ENCODE peak calls at places on chromosomes 6 and 20, in four cellular contexts. V, Y, E and T are unnamed samples.
A peak's percentile ranks its signal among the peaks of the same experiment; 100 is the strongest.

GRCh38 chr6:15524736-15525401 is 138.0 kb downstream of the DTNBP1 start:
- DNase-seq in V (no peak), Y (no peak), E (no peak), T (no peak)

GRCh38 chr6:136012198-136012884 is 160.8 kb downstream of the PDE7B start:
- DNase-seq in V (no peak), Y (no peak), E (no peak), T (no peak)

GRCh38 chr6:11366934-11367637 is 134.6 kb upstream of the NEDD9 start:
- DNase-seq in V (no peak), Y (no peak), E (no peak), T (peak; percentile 30)

GRCh38 chr6:149046822-149047246 is 270.7 kb upstream of the TAB2 start:
- DNase-seq in V (no peak), Y (no peak), E (no peak), T (no peak)

GRCh38 chr20:53362736-53363135 is 230.9 kb downstream of the ZNF217 start:
- DNase-seq in V (no peak), Y (no peak), E (no peak), T (no peak)

GRCh38 chr20:64105846-64106434 is 1.4 kb downstream of the NPBWR2 start:
- DNase-seq in V (no peak), Y (no peak), E (no peak), T (no peak)

GRCh38 chr6:36378243-36378920 is 9.1 kb downstream of the ETV7 start:
- DNase-seq in V (no peak), Y (no peak), E (no peak), T (no peak)

GRCh38 chr6:144785056-144785455 is 499.9 kb downstream of the UTRN start:
- DNase-seq in V (no peak), Y (no peak), E (no peak), T (no peak)

GRCh38 chr6:56914791-56915658 is 39.9 kb upstream of the BEND6 start:
- DNase-seq in V (no peak), Y (peak; percentile 24), E (peak; percentile 14), T (no peak)

GRCh38 chr6:81749704-81750103 is 2.8 kb downstream of the TENT5A start:
- DNase-seq in V (no peak), Y (no peak), E (no peak), T (no peak)

GRCh38 chr20:57070296-57070695 is 196.1 kb downstream of the BMP7 start:
- DNase-seq in V (no peak), Y (no peak), E (no peak), T (no peak)

GRCh38 chr6:83152913-83153312 is 40.2 kb downstream of the PGM3 start:
- DNase-seq in V (no peak), Y (no peak), E (no peak), T (no peak)

GRCh38 chr6:170575250-170575649 is 9.2 kb downstream of the PDCD2 start:
- DNase-seq in V (no peak), Y (no peak), E (no peak), T (no peak)

GRCh38 chr20:54061106-54061881 is 9.1 kb downstream of the BCAS1 start:
- DNase-seq in V (no peak), Y (no peak), E (no peak), T (peak; percentile 64)

GRCh38 chr20:31606928-31607639 is 2.0 kb downstream of the ID1 start:
- DNase-seq in V (no peak), Y (peak; percentile 69), E (no peak), T (peak; percentile 55)

GRCh38 chr6:31528307-31528777 is 420 bp upstream of the MCCD1 start:
- DNase-seq in V (no peak), Y (no peak), E (no peak), T (no peak)

GRCh38 chr6:143141442-143141841 is 80.8 kb downstream of the AIG1 start:
- DNase-seq in V (no peak), Y (no peak), E (no peak), T (no peak)

GRCh38 chr6:157514659-157515496 is 133.9 kb downstream of the ZDHHC14 start:
- DNase-seq in V (peak; percentile 33), Y (peak; percentile 53), E (peak; percentile 38), T (peak; percentile 48)

GRCh38 chr6:28525496-28526039 is at the start of gene GPX5:
- DNase-seq in V (no peak), Y (no peak), E (no peak), T (no peak)

GRCh38 chr6:35728663-35729348 is 8.0 kb upstream of the ARMC12 start:
- DNase-seq in V (no peak), Y (peak; percentile 79), E (peak; percentile 53), T (peak; percentile 66)

GRCh38 chr6:158911746-158912158 is 88.2 kb downstream of the RSPH3 start:
- DNase-seq in V (no peak), Y (no peak), E (no peak), T (peak; percentile 31)

GRCh38 chr20:58892932-58893224 is 40.4 kb downstream of the GNAS start:
- DNase-seq in V (no peak), Y (no peak), E (no peak), T (no peak)

GRCh38 chr20:22473293-22473692 is 111.1 kb downstream of the FOXA2 start:
- DNase-seq in V (no peak), Y (no peak), E (no peak), T (no peak)

GRCh38 chr20:23187759-23188158 is 101.6 kb upstream of the CD93 start:
- DNase-seq in V (no peak), Y (no peak), E (peak; percentile 44), T (peak; percentile 47)

GRCh38 chr20:58702859-58703648 is 10.5 kb downstream of the NPEPL1 start:
- DNase-seq in V (no peak), Y (no peak), E (no peak), T (no peak)

GRCh38 chr6:112951829-112952228 is 604.7 kb downstream of the RFPL4B start:
- DNase-seq in V (no peak), Y (no peak), E (no peak), T (no peak)

GRCh38 chr6:106117579-106117978 is 31.4 kb downstream of the PRDM1 start:
- DNase-seq in V (no peak), Y (no peak), E (peak; percentile 21), T (no peak)

GRCh38 chr20:54208492-54209044 is 681 bp downstream of the PFDN4 start:
- DNase-seq in V (no peak), Y (no peak), E (no peak), T (peak; percentile 65)

GRCh38 chr6:45387236-45387635 is 9.5 kb upstream of the SUPT3H start:
- DNase-seq in V (no peak), Y (no peak), E (no peak), T (no peak)

GRCh38 chr20:13455713-13456112 is 183.0 kb downstream of the TASP1 start:
- DNase-seq in V (no peak), Y (peak; percentile 31), E (no peak), T (no peak)

GRCh38 chr20:41330343-41330720 is 10.3 kb upstream of the LPIN3 start:
- DNase-seq in V (no peak), Y (no peak), E (no peak), T (peak; percentile 25)

GRCh38 chr6:156949376-156949775 is 172.2 kb downstream of the ARID1B start:
- DNase-seq in V (no peak), Y (no peak), E (peak; percentile 21), T (peak; percentile 84)

GRCh38 chr6:34248198-34248726 is 544 bp downstream of the SMIM29 start:
- DNase-seq in V (no peak), Y (peak; percentile 69), E (peak; percentile 64), T (peak; percentile 21)

GRCh38 chr20:35700625-35701148 is 1.5 kb downstream of the ROMO1 start:
- DNase-seq in V (no peak), Y (no peak), E (no peak), T (peak; percentile 12)

GRCh38 chr20:35697696-35698297 is 1.4 kb downstream of the NFS1 start:
- DNase-seq in V (no peak), Y (no peak), E (no peak), T (peak; percentile 3)

GRCh38 chr20:35699914-35700624 is 864 bp downstream of the ROMO1 start:
- DNase-seq in V (no peak), Y (no peak), E (no peak), T (no peak)

GRCh38 chr20:35698298-35699126 is 640 bp downstream of the NFS1 start:
- DNase-seq in V (no peak), Y (no peak), E (no peak), T (no peak)

GRCh38 chr20:35699127-35699913 is at the start of the genes NFS1 and ROMO1:
- DNase-seq in V (no peak), Y (peak; percentile 89), E (peak; percentile 84), T (peak; percentile 78)
- TF ChIP-seq CTCF in V (no peak), Y (peak; percentile 16), E (peak; percentile 30), T (peak; percentile 29)

DNA sequence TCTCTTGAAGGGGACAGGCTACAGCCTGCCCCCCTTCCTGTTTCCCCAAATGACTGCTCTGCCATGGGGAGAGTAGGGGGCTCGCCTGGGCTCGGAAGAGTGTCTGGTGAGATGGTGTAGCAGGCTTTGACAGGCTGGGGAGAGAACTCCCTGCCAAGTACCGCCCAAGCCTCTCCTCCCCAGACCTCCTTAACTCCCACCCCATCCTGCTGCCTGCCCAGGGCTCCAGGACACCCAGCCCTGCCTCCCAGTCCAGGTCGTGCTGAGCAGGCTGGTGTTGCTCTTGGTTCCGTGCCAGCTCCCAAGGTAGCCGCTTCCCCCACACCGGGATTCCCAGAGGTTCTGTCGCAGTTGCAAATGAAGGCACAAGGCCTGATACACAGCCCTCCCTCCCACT is 9.9 kb downstream of the VEGFA start:
- DNase-seq in V (no peak), Y (no peak), E (peak; percentile 82), T (no peak)
- H3K4me1 ChIP-seq in V (peaks cover 18% of the 10 kb centered on the region), Y (peaks cover 56% of the 10 kb centered on the region), E (peaks cover 81% of the 10 kb centered on the region), T (peaks cover 8% of the 10 kb centered on the region)

GRCh38 chr6:166529571-166529970 is 56.9 kb downstream of the RAMACL start:
- DNase-seq in V (no peak), Y (no peak), E (no peak), T (no peak)

GRCh38 chr6:166526937-166527336 is 59.5 kb downstream of the RAMACL start:
- DNase-seq in V (no peak), Y (no peak), E (no peak), T (no peak)

GRCh38 chr6:166523782-166524569 is 62.5 kb downstream of the RAMACL start:
- DNase-seq in V (no peak), Y (no peak), E (no peak), T (no peak)

GRCh38 chr6:166527849-166528248 is 58.6 kb downstream of the RAMACL start:
- DNase-seq in V (no peak), Y (no peak), E (no peak), T (no peak)

GRCh38 chr6:166525567-166525966 is 60.9 kb downstream of the RAMACL start:
- DNase-seq in V (no peak), Y (no peak), E (no peak), T (no peak)
- TF ChIP-seq CTCF in V (no peak), Y (no peak), E (no peak), T (no peak)

DNA sequence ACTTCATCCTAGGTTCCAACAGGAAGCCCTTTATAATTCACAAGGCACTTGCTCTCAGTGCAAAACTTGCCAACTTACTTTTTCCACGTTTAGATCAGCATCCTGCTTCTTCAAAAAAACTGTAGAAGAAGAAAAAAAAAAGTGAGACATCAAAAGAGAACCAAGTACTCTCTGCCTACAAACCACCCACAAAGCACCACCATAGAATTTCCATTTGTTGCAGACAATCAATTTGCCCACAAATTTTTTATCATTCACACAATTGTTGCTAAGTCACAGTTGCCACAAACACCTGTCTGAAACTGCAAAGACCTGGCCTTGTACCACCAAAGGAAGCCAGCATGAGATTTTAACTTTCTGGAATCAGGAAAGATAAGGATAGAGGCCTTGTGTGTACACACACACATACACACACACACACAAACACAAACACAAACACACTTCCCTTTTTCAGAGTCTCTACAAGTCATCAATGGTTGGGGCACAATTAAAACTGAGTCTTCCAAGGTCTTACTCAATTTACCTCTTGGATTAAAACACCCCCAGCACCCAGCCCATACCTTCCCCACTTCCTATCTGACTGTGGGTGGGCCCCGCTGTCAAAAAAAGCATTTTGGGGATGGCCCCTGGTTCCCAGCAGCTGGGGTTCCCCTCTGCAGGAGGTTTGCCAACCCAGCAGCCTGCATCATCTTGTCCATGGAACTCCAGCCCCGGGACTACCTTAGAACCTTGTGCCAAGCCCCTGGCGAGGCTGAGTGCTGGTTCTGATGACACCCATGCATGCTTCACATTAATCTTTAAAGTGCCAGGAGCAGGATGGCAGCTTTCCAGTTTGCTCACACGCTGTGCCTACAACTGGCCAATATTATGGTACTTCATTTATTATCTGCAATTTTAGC is 26.5 kb downstream of the FYN start:
- DNase-seq in V (no peak), Y (peak; percentile 17), E (no peak), T (no peak)
- H3K4me1 ChIP-seq in V (no peaks in the 10 kb centered on the region), Y (no peaks in the 10 kb centered on the region), E (peaks cover 3% of the 10 kb centered on the region), T (peaks cover 3% of the 10 kb centered on the region)